ENCODE peak calls at places on chromosomes 5 and 9, in five cellular contexts. One of them, this sample, is unnamed.

GRCh38 chr5:80172067-80172690 is 83.7 kb downstream of the SERINC5 start:
- DNase-seq in GM23248: no peak
- DNase-seq in activated naive CD8-positive, alpha-beta T cell treated with anti-CD3 and anti-CD28 coated beads, Interleukin-2, amount 50 U/mL, for 24 hours: no peak
- DNase-seq in HuH-7: no peak
- DNase-seq in stimulated activated naive CD4-positive, alpha-beta T cell: no peak
- DNase-seq in this sample: peak; percentile 12

GRCh38 chr5:132099073-132099748 is 25.6 kb downstream of the CSF2 start:
- DNase-seq in HuH-7: no peak
- DNase-seq in activated naive CD8-positive, alpha-beta T cell treated with anti-CD3 and anti-CD28 coated beads, Interleukin-2, amount 50 U/mL, for 24 hours: peak; percentile 68
- DNase-seq in stimulated activated naive CD4-positive, alpha-beta T cell: no peak
- DNase-seq in GM23248: peak; percentile 53
- DNase-seq in this sample: peak; percentile 86

GRCh38 chr5:442335-443238 is at the start of gene EXOC3:
- DNase-seq in stimulated activated naive CD4-positive, alpha-beta T cell: peak; percentile 74
- DNase-seq in activated naive CD8-positive, alpha-beta T cell treated with anti-CD3 and anti-CD28 coated beads, Interleukin-2, amount 50 U/mL, for 24 hours: peak; percentile 80
- DNase-seq in GM23248: peak; percentile 89
- DNase-seq in HuH-7: peak; percentile 91
- DNase-seq in this sample: peak; percentile 80

GRCh38 chr9:68842568-68842967 is 137.5 kb downstream of the PIP5K1B start:
- DNase-seq in stimulated activated naive CD4-positive, alpha-beta T cell: no peak
- DNase-seq in GM23248: no peak
- DNase-seq in HuH-7: no peak
- DNase-seq in activated naive CD8-positive, alpha-beta T cell treated with anti-CD3 and anti-CD28 coated beads, Interleukin-2, amount 50 U/mL, for 24 hours: no peak
- DNase-seq in this sample: no peak

GRCh38 chr5:112290667-112291066 is 128.4 kb downstream of the EPB41L4A start:
- DNase-seq in GM23248: no peak
- DNase-seq in stimulated activated naive CD4-positive, alpha-beta T cell: no peak
- DNase-seq in activated naive CD8-positive, alpha-beta T cell treated with anti-CD3 and anti-CD28 coated beads, Interleukin-2, amount 50 U/mL, for 24 hours: no peak
- DNase-seq in HuH-7: no peak
- DNase-seq in this sample: no peak

GRCh38 chr5:2738700-2739359 is 12.6 kb downstream of the IRX2 start:
- DNase-seq in GM23248: peak; percentile 46
- DNase-seq in activated naive CD8-positive, alpha-beta T cell treated with anti-CD3 and anti-CD28 coated beads, Interleukin-2, amount 50 U/mL, for 24 hours: no peak
- DNase-seq in stimulated activated naive CD4-positive, alpha-beta T cell: no peak
- DNase-seq in HuH-7: no peak
- DNase-seq in this sample: peak; percentile 19

GRCh38 chr5:66440202-66440680 is 156.0 kb upstream of the MAST4 start:
- DNase-seq in GM23248: peak; percentile 93
- DNase-seq in stimulated activated naive CD4-positive, alpha-beta T cell: no peak
- DNase-seq in HuH-7: no peak
- DNase-seq in activated naive CD8-positive, alpha-beta T cell treated with anti-CD3 and anti-CD28 coated beads, Interleukin-2, amount 50 U/mL, for 24 hours: peak; percentile 6
- DNase-seq in this sample: no peak

GRCh38 chr9:109242751-109243150 is 75.7 kb upstream of the FRRS1L start:
- DNase-seq in activated naive CD8-positive, alpha-beta T cell treated with anti-CD3 and anti-CD28 coated beads, Interleukin-2, amount 50 U/mL, for 24 hours: no peak
- DNase-seq in GM23248: no peak
- DNase-seq in HuH-7: no peak
- DNase-seq in stimulated activated naive CD4-positive, alpha-beta T cell: no peak
- DNase-seq in this sample: no peak

GRCh38 chr9:98372077-98372812 is 116.8 kb upstream of the TBC1D2 start:
- DNase-seq in stimulated activated naive CD4-positive, alpha-beta T cell: no peak
- DNase-seq in GM23248: no peak
- DNase-seq in activated naive CD8-positive, alpha-beta T cell treated with anti-CD3 and anti-CD28 coated beads, Interleukin-2, amount 50 U/mL, for 24 hours: no peak
- DNase-seq in HuH-7: no peak
- DNase-seq in this sample: no peak

GRCh38 chr5:45411971-45412612 is 284.1 kb downstream of the HCN1 start:
- DNase-seq in stimulated activated naive CD4-positive, alpha-beta T cell: no peak
- DNase-seq in HuH-7: no peak
- DNase-seq in activated naive CD8-positive, alpha-beta T cell treated with anti-CD3 and anti-CD28 coated beads, Interleukin-2, amount 50 U/mL, for 24 hours: no peak
- DNase-seq in GM23248: no peak
- DNase-seq in this sample: no peak

GRCh38 chr5:52767766-52768480 is 19.8 kb upstream of the ITGA1 start:
- DNase-seq in activated naive CD8-positive, alpha-beta T cell treated with anti-CD3 and anti-CD28 coated beads, Interleukin-2, amount 50 U/mL, for 24 hours: no peak
- DNase-seq in GM23248: no peak
- DNase-seq in HuH-7: no peak
- DNase-seq in stimulated activated naive CD4-positive, alpha-beta T cell: no peak
- DNase-seq in this sample: no peak

GRCh38 chr5:41793156-41793770 is 77.0 kb downstream of the OXCT1 start:
- DNase-seq in stimulated activated naive CD4-positive, alpha-beta T cell: no peak
- DNase-seq in activated naive CD8-positive, alpha-beta T cell treated with anti-CD3 and anti-CD28 coated beads, Interleukin-2, amount 50 U/mL, for 24 hours: no peak
- DNase-seq in HuH-7: no peak
- DNase-seq in GM23248: peak; percentile 75
- DNase-seq in this sample: no peak

GRCh38 chr5:140202078-140202477 is 27.1 kb downstream of the CYSTM1 start:
- DNase-seq in GM23248: peak; percentile 62
- DNase-seq in HuH-7: no peak
- DNase-seq in stimulated activated naive CD4-positive, alpha-beta T cell: no peak
- DNase-seq in activated naive CD8-positive, alpha-beta T cell treated with anti-CD3 and anti-CD28 coated beads, Interleukin-2, amount 50 U/mL, for 24 hours: no peak
- DNase-seq in this sample: no peak

GRCh38 chr5:133116601-133117000 is 64.8 kb downstream of the HSPA4 start:
- DNase-seq in HuH-7: no peak
- DNase-seq in activated naive CD8-positive, alpha-beta T cell treated with anti-CD3 and anti-CD28 coated beads, Interleukin-2, amount 50 U/mL, for 24 hours: no peak
- DNase-seq in stimulated activated naive CD4-positive, alpha-beta T cell: no peak
- DNase-seq in GM23248: no peak
- DNase-seq in this sample: no peak

GRCh38 chr9:97755618-97756267 is 58.6 kb upstream of the XPA start:
- DNase-seq in stimulated activated naive CD4-positive, alpha-beta T cell: no peak
- DNase-seq in HuH-7: no peak
- DNase-seq in activated naive CD8-positive, alpha-beta T cell treated with anti-CD3 and anti-CD28 coated beads, Interleukin-2, amount 50 U/mL, for 24 hours: no peak
- DNase-seq in GM23248: no peak
- DNase-seq in this sample: no peak

GRCh38 chr9:34988218-34989055 is 1.1 kb upstream of the DNAJB5 start:
- DNase-seq in GM23248: peak; percentile 79
- DNase-seq in HuH-7: no peak
- DNase-seq in activated naive CD8-positive, alpha-beta T cell treated with anti-CD3 and anti-CD28 coated beads, Interleukin-2, amount 50 U/mL, for 24 hours: peak; percentile 51
- DNase-seq in stimulated activated naive CD4-positive, alpha-beta T cell: peak; percentile 9
- DNase-seq in this sample: peak; percentile 74

GRCh38 chr9:76456202-76456926 is 2.6 kb upstream of the GCNT1 start:
- DNase-seq in activated naive CD8-positive, alpha-beta T cell treated with anti-CD3 and anti-CD28 coated beads, Interleukin-2, amount 50 U/mL, for 24 hours: no peak
- DNase-seq in HuH-7: peak; percentile 92
- DNase-seq in stimulated activated naive CD4-positive, alpha-beta T cell: peak; percentile 38
- DNase-seq in GM23248: peak; percentile 23
- DNase-seq in this sample: peak; percentile 76

GRCh38 chr5:123511290-123511647 is 708 bp upstream of the CSNK1G3 start:
- DNase-seq in HuH-7: no peak
- DNase-seq in stimulated activated naive CD4-positive, alpha-beta T cell: no peak
- DNase-seq in GM23248: peak; percentile 69
- DNase-seq in activated naive CD8-positive, alpha-beta T cell treated with anti-CD3 and anti-CD28 coated beads, Interleukin-2, amount 50 U/mL, for 24 hours: no peak
- DNase-seq in this sample: no peak

GRCh38 chr5:140151719-140152609 is 23.0 kb upstream of the CYSTM1 start:
- DNase-seq in stimulated activated naive CD4-positive, alpha-beta T cell: no peak
- DNase-seq in HuH-7: no peak
- DNase-seq in GM23248: no peak
- DNase-seq in activated naive CD8-positive, alpha-beta T cell treated with anti-CD3 and anti-CD28 coated beads, Interleukin-2, amount 50 U/mL, for 24 hours: no peak
- DNase-seq in this sample: no peak

GRCh38 chr9:104836235-104836634 is 72.3 kb downstream of the NIPSNAP3B start:
- DNase-seq in stimulated activated naive CD4-positive, alpha-beta T cell: no peak
- DNase-seq in activated naive CD8-positive, alpha-beta T cell treated with anti-CD3 and anti-CD28 coated beads, Interleukin-2, amount 50 U/mL, for 24 hours: no peak
- DNase-seq in HuH-7: no peak
- DNase-seq in GM23248: peak; percentile 51
- DNase-seq in this sample: no peak

GRCh38 chr5:16870878-16871277 is 65.2 kb downstream of the MYO10 start:
- DNase-seq in HuH-7: no peak
- DNase-seq in GM23248: no peak
- DNase-seq in stimulated activated naive CD4-positive, alpha-beta T cell: no peak
- DNase-seq in activated naive CD8-positive, alpha-beta T cell treated with anti-CD3 and anti-CD28 coated beads, Interleukin-2, amount 50 U/mL, for 24 hours: no peak
- DNase-seq in this sample: no peak

GRCh38 chr5:179206366-179206765 is 138.9 kb downstream of the ADAMTS2 start:
- DNase-seq in HuH-7: no peak
- DNase-seq in activated naive CD8-positive, alpha-beta T cell treated with anti-CD3 and anti-CD28 coated beads, Interleukin-2, amount 50 U/mL, for 24 hours: no peak
- DNase-seq in GM23248: no peak
- DNase-seq in stimulated activated naive CD4-positive, alpha-beta T cell: no peak
- DNase-seq in this sample: no peak

GRCh38 chr5:52710310-52710971 is 77.3 kb upstream of the ITGA1 start:
- DNase-seq in GM23248: no peak
- DNase-seq in activated naive CD8-positive, alpha-beta T cell treated with anti-CD3 and anti-CD28 coated beads, Interleukin-2, amount 50 U/mL, for 24 hours: no peak
- DNase-seq in HuH-7: no peak
- DNase-seq in stimulated activated naive CD4-positive, alpha-beta T cell: no peak
- DNase-seq in this sample: no peak